ENCODE peak calls at places on chromosomes 5 and 9, in seven cellular contexts. S is heart right ventricle, B is colonic mucosa, J is left ventricle myocardium inferior, W is transverse colon, Z is heart left ventricle, A is sigmoid colon. Y is an unnamed sample. For H3K4me1, the result is how much of the 10 kb centered on the place peaks cover.

GRCh38 chr5:19886123-19886921 is 101.7 kb downstream of the CDH18 start:
- DNase-seq in J (no peak), B (no peak), A (no peak), Z (no peak), W (no peak), S (no peak), Y (no peak)

GRCh38 chr5:68251386-68251785 is 35.8 kb downstream of the PIK3R1 start:
- DNase-seq in W (no peak), S (no peak), J (peak), Z (no peak), B (no peak), A (peak), Y (no peak)

GRCh38 chr5:66993448-66993847 is 203.2 kb downstream of the CD180 start:
- DNase-seq in S (no peak), Z (no peak), J (no peak), A (no peak), B (no peak), W (no peak), Y (no peak)

GRCh38 chr9:69317894-69318293 is 7.1 kb upstream of the ENTREP1 start:
- DNase-seq in Z (no peak), B (no peak), A (no peak), J (no peak), W (no peak), S (no peak), Y (no peak)

GRCh38 chr5:75651575-75651974 is 40.3 kb downstream of the ANKDD1B start:
- DNase-seq in B (no peak), Z (no peak), S (no peak), W (no peak), A (no peak), J (no peak), Y (no peak)

GRCh38 chr9:13974891-13975290 is 339.1 kb downstream of the NFIB start:
- DNase-seq in W (no peak), S (no peak), J (no peak), A (no peak), B (no peak), Z (no peak), Y (no peak)

GRCh38 chr5:157384971-157385709 is 74.9 kb upstream of the NIPAL4 start:
- DNase-seq in S (no peak), W (peak), Z (no peak), J (peak), A (peak), B (no peak), Y (peak)

GRCh38 chr9:131817627-131818026 is 77.8 kb upstream of the RAPGEF1 start:
- DNase-seq in A (no peak), W (no peak), Z (no peak), B (no peak), S (no peak), J (no peak), Y (no peak)

GRCh38 chr9:92763721-92764380 is 782 bp downstream of the BICD2 start:
- DNase-seq in S (peak), J (peak), A (peak), Z (peak), W (peak), B (no peak), Y (no peak)

GRCh38 chr5:18314192-18314778 is 680.0 kb downstream of the TAF11L14 start:
- DNase-seq in A (no peak), B (no peak), Z (no peak), S (no peak), J (no peak), W (no peak), Y (no peak)

GRCh38 chr5:472076-472655 is 29.2 kb downstream of the EXOC3 start:
- DNase-seq in W (peak), A (peak), B (peak), S (peak), Z (peak), J (peak), Y (no peak)

GRCh38 chr5:42423285-42424152 is at the start of gene GHR:
- DNase-seq in S (peak), A (peak), Z (peak), J (peak), B (peak), W (peak), Y (peak)

GRCh38 chr9:4276856-4277255 is 23.0 kb downstream of the GLIS3 start:
- DNase-seq in S (no peak), B (no peak), Z (no peak), A (no peak), J (no peak), W (no peak), Y (no peak)

GRCh38 chr5:73412597-73412988 is 36.0 kb downstream of the FOXD1 start:
- DNase-seq in A (no peak), B (no peak), W (no peak), S (no peak), J (no peak), Z (no peak), Y (no peak)

DNA sequence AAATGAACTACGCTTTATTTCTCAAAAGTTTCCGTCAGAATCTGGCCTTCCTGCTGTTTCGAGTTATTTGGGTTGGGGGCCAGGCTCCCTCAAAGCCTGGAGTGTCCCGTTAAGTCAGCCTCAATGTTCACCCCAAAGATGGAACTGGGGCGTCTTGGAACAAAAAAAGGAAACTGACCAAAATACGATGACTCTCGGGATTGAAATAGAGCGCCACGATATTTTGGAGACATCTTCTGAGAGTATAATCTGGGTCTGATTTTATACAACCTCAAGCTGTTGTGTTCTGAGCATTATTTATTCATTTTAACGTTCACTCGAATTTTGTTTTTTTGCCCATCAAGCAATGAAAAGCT is 28.1 kb downstream of the TLX3 start:
- DNase-seq in W (no peak), S (no peak), Z (no peak), B (no peak), J (no peak), A (no peak), Y (no peak)
- TF ChIP-seq CTCF in W (no peak), S (no peak), Z (no peak), B (no peak), J (no peak), A (no peak), Y (peak)

GRCh38 chr5:142869883-142870282 is 99.7 kb downstream of the ARHGAP26 start:
- DNase-seq in A (peak), W (peak), S (peak), J (no peak), Z (no peak), B (peak), Y (no peak)
- H3K4me1 ChIP-seq in A (under half), W (half or more), S (half or more), J (half or more), Z (half or more), B (half or more), Y (half or more)

GRCh38 chr5:92104126-92104525 is 721.0 kb upstream of the ARRDC3 start:
- DNase-seq in B (no peak), Z (no peak), S (no peak), W (no peak), J (no peak), A (no peak), Y (no peak)
- TF ChIP-seq CTCF in B (no peak), Z (no peak), S (no peak), W (no peak), J (no peak), A (no peak), Y (no peak)

GRCh38 chr5:160291467-160291866 is 20.9 kb downstream of the CCNJL start:
- DNase-seq in S (no peak), Z (no peak), B (no peak), W (no peak), J (no peak), A (no peak), Y (no peak)
- H3K4me1 ChIP-seq in S (under half), Z (under half), B (under half), W (under half), J (half or more), A (under half), Y (under half)

GRCh38 chr5:55308254-55308836 is 556 bp downstream of the MTREX start:
- DNase-seq in W (peak), J (no peak), Z (no peak), B (peak), A (no peak), S (no peak), Y (no peak)
- TF ChIP-seq CTCF in W (no peak), J (no peak), Z (no peak), B (no peak), A (no peak), S (no peak), Y (no peak)

GRCh38 chr5:151078490-151079262 is 2.2 kb downstream of the TNIP1 start:
- DNase-seq in B (no peak), S (no peak), J (no peak), A (no peak), W (peak), Z (no peak), Y (no peak)
- H3K4me1 ChIP-seq in B (under half), S (under half), J (half or more), A (under half), W (half or more), Z (half or more), Y (half or more)

GRCh38 chr9:109561137-109561536 is 63.0 kb upstream of the PTPN3 start:
- DNase-seq in J (no peak), Z (no peak), B (no peak), A (no peak), S (no peak), W (no peak), Y (no peak)

GRCh38 chr9:109558718-109559151 is 60.6 kb upstream of the PTPN3 start:
- DNase-seq in B (no peak), W (no peak), J (no peak), Z (no peak), S (no peak), A (no peak), Y (no peak)

GRCh38 chr9:109556786-109557185 is 58.7 kb upstream of the PTPN3 start:
- DNase-seq in B (no peak), Z (no peak), W (no peak), A (no peak), S (no peak), J (no peak), Y (no peak)

GRCh38 chr9:109557481-109557880 is 59.4 kb upstream of the PTPN3 start:
- DNase-seq in S (no peak), W (no peak), Z (no peak), B (no peak), J (no peak), A (no peak), Y (no peak)

DNA sequence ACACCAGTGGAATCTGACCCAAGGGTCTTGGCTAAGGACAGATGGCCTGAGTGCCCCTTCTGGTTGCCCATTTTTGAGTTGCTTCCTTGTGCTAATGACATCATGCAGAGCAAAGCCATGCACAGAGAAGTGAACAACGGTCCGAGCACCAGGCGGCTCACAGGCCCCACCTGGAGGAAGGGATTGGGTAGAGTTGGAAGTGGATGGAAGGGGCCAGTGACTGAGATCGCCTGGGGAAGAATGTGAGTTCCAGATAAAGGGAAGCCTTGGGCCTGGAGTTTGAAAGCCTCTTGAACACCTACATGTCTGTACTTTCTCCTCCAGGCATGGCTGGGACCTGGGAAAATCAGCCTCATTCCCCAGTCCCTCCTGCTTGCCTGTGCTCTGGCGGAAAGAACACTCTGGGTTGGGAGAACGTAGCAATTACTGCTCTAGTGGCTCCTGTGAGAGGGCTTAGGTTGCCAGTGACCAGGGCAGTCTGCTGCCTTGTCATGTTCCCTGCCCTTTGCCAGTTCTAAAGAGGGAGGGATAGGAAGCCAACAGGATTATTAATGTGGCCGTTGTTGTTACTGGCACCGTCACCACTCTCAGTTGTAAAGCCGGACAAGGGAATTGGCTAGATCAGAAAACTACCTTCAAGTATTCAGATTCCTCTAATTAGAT is 62.5 kb upstream of the PTPN3 start:
- DNase-seq in W (no peak), A (no peak), B (no peak), Z (no peak), S (no peak), J (peak), Y (no peak)
- TF ChIP-seq CTCF in W (no peak), A (no peak), B (no peak), Z (peak), S (peak), J (peak), Y (no peak)

Y was measured in right atrium auricular region.